ENCODE peak calls at places on chromosomes 3 and 15, in six cellular contexts. G is cardiac muscle cell; M is heart left ventricle; O is A673; K is CD4-positive, alpha-beta memory T cell; H is body of pancreas. T is an unnamed sample. For H3K36me3, H3K4me1 and H3K9me3, the result is how much of the 10 kb centered on the place peaks cover.

GRCh38 chr3:129032716-129033115 is 27.9 kb upstream of the GP9 start:
- DNase-seq in G (no peak), M (no peak), O (no peak), K (no peak), H (no peak), T (no peak)

GRCh38 chr15:75640483-75641175 is 605 bp upstream of the IMP3 start:
- DNase-seq in G (peak), M (peak), O (peak), K (peak), H (no peak), T (peak)

GRCh38 chr3:72255736-72256559 is 471.0 kb upstream of the PROK2 start:
- DNase-seq in G (peak), M (peak), O (peak), K (peak), H (peak), T (peak)

GRCh38 chr3:73868688-73869315 is 244.1 kb upstream of the PDZRN3 start:
- DNase-seq in G (peak), M (peak), O (peak), K (no peak), H (peak), T (no peak)

GRCh38 chr3:49283997-49284396 is 7.0 kb upstream of the C3orf62 start:
- DNase-seq in G (no peak), M (no peak), O (no peak), K (no peak), H (no peak), T (no peak)

GRCh38 chr3:124707667-124708066 is 22.6 kb upstream of the UMPS start:
- DNase-seq in G (peak), M (no peak), O (peak), K (no peak), H (no peak), T (no peak)

GRCh38 chr15:82966671-82967071 is 14.2 kb upstream of the HOMER2 start:
- DNase-seq in G (no peak), M (no peak), O (no peak), K (no peak), H (no peak), T (no peak)

GRCh38 chr3:182969277-182969676 is 11.1 kb downstream of the DCUN1D1 start:
- DNase-seq in G (peak), M (no peak), O (peak), K (no peak), H (no peak), T (no peak)

GRCh38 chr15:81981888-81982287 is 63.9 kb downstream of the MEX3B start:
- DNase-seq in G (no peak), M (no peak), O (no peak), K (no peak), H (no peak), T (no peak)

GRCh38 chr3:115706311-115706829 is 83.1 kb downstream of the GAP43 start:
- DNase-seq in G (no peak), M (no peak), O (no peak), K (no peak), H (no peak), T (no peak)

GRCh38 chr3:151969026-151969658 is 95.7 kb downstream of the SUCNR1 start:
- DNase-seq in G (no peak), M (no peak), O (peak), K (no peak), H (no peak), T (no peak)

GRCh38 chr15:67361100-67361499 is 106.5 kb downstream of the IQCH start:
- DNase-seq in G (no peak), M (no peak), O (peak), K (no peak), H (no peak), T (no peak)

GRCh38 chr3:190641564-190641963 is 127.7 kb downstream of the IL1RAP start:
- DNase-seq in G (no peak), M (no peak), O (no peak), K (no peak), H (no peak), T (no peak)

GRCh38 chr3:71226565-71227281 is 356.8 kb downstream of the FOXP1 start:
- DNase-seq in G (peak), M (peak), O (no peak), K (peak), H (no peak), T (peak)

GRCh38 chr3:7876741-7877297 is 624.8 kb upstream of the LMCD1 start:
- DNase-seq in G (peak), M (no peak), O (peak), K (peak), H (no peak), T (peak)

GRCh38 chr15:65361708-65362459 is 15.9 kb downstream of the IGDCC3 start:
- DNase-seq in G (no peak), M (no peak), O (no peak), K (no peak), H (no peak), T (no peak)

GRCh38 chr3:27589795-27590194 is 105.6 kb upstream of the SLC4A7 start:
- DNase-seq in G (peak), M (no peak), O (peak), K (no peak), H (no peak), T (no peak)

GRCh38 chr15:70863450-70864218 is 9.7 kb upstream of the LARP6 start:
- DNase-seq in G (peak), M (no peak), O (peak), K (no peak), H (no peak), T (no peak)

GRCh38 chr3:184380627-184381260 is 890 bp downstream of the CHRD start:
- DNase-seq in G (no peak), M (no peak), O (no peak), K (no peak), H (no peak), T (no peak)

GRCh38 chr3:10244004-10244403 is 4.3 kb upstream of the TATDN2 start:
- DNase-seq in G (peak), M (no peak), O (no peak), K (no peak), H (no peak), T (no peak)

GRCh38 chr3:45341876-45342275 is 46.5 kb upstream of the LARS2 start:
- DNase-seq in G (no peak), M (no peak), O (no peak), K (no peak), H (no peak), T (no peak)

GRCh38 chr15:74375303-74375693 is 7.9 kb upstream of the CYP11A1 start:
- DNase-seq in G (peak), M (peak), O (peak), K (peak), H (peak), T (peak)

GRCh38 chr15:49200347-49200746 is 30.3 kb downstream of the GALK2 start:
- DNase-seq in G (no peak), M (no peak), O (no peak), K (no peak), H (no peak), T (no peak)

GRCh38 chr3:52461874-52462273 is 6.5 kb downstream of the NISCH start:
- DNase-seq in G (no peak), M (no peak), O (no peak), K (no peak), H (no peak), T (no peak)

GRCh38 chr3:52458031-52458760 is 2.8 kb downstream of the NISCH start:
- DNase-seq in G (no peak), M (no peak), O (no peak), K (no peak), H (no peak), T (no peak)

GRCh38 chr3:52456800-52457183 is 1.4 kb downstream of the NISCH start:
- DNase-seq in G (no peak), M (no peak), O (no peak), K (no peak), H (no peak), T (no peak)

GRCh38 chr3:52456169-52456799 is 880 bp downstream of the NISCH start:
- DNase-seq in G (peak), M (peak), O (no peak), K (no peak), H (peak), T (no peak)

GRCh38 chr3:52458770-52459540 is 3.6 kb downstream of the NISCH start:
- DNase-seq in G (no peak), M (no peak), O (no peak), K (no peak), H (no peak), T (no peak)
- H3K36me3 ChIP-seq in G (half or more), M (half or more), O (under half), K (under half), H (under half), T (under half)

GRCh38 chr3:23823620-23824019 is 17.9 kb downstream of the UBE2E1 start:
- DNase-seq in G (no peak), M (no peak), O (no peak), K (no peak), H (no peak), T (no peak)
- H3K4me1 ChIP-seq in G (under half), M (half or more), O (under half), K (under half), H (under half), T (under half)

DNA sequence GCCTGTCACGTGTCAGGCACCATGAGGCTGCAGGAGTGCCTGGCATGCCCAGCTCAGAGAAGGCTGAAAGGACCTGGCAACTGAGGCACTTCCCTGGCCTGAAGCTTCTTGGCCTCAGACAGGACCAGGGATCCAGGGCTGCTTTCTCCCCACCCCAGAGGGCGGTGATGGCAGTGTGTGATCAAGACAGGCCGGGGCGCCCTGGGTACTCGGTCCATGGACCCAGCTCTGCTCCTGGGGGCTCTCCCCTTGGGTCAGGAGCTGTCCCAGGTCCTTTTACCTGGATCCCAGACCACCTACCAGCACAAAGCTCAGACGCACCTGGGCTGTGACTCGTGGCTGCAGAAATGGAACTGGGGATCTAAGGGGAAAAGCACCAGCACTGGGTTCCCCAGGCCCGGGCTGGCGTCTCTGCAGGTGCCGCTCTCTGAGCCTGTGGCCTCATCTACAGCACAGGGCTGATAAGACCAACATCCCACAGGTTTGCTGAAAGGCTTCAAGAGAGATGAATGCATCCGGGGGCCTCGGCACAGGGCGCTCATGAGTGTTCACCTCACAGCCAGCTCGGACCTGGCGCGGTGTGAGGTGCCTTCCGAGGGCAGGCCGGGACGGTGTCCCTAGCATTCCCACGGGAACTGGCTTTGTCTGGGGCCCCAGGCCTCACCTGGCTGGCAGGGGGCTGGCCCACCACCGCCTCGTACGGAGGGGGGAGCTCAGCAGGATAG is 133.8 kb downstream of the NSMCE3 start:
- DNase-seq in G (no peak), M (no peak), O (no peak), K (no peak), H (no peak), T (no peak)
- H3K9me3 ChIP-seq in G (under half), M (under half), O (under half), K (under half), H (under half), T (under half)

GRCh38 chr3:58151637-58152036 is 59.1 kb downstream of the DNASE1L3 start:
- DNase-seq in G (no peak), M (peak), O (no peak), K (no peak), H (peak), T (no peak)

GRCh38 chr3:58152225-58153015 is 58.4 kb downstream of the DNASE1L3 start:
- DNase-seq in G (no peak), M (no peak), O (no peak), K (no peak), H (no peak), T (no peak)

GRCh38 chr3:58148049-58148448 is 62.7 kb downstream of the DNASE1L3 start:
- DNase-seq in G (no peak), M (no peak), O (no peak), K (no peak), H (no peak), T (no peak)

GRCh38 chr3:58150800-58151199 is 60.0 kb downstream of the DNASE1L3 start:
- DNase-seq in G (no peak), M (no peak), O (no peak), K (no peak), H (no peak), T (no peak)

DNA sequence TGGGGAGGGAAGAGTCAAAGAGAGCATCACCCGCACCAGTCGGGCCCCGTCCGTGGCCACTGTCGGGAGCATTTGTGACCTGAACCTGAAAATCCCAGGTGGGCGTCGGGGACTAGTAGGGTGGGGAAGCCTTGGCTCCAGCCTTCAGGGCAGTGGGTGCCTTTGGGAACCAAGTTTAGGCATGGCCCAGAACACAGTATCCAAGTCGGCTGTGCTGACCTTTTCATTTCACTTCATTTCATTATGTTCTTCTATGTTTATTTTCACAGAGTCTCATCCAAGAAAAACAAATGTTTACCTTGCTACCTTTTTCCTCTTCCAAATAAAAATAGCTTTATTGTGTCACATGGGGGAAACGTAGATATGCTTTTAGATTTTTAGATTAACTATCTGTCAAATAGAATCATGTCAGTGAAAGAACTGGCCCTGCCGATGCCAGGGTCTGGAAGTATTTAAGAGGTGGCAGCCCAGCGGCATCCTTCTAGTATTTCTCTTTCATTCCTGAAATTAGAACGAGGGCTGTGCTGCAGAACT is 60.6 kb downstream of the DNASE1L3 start:
- DNase-seq in G (no peak), M (no peak), O (no peak), K (no peak), H (no peak), T (no peak)
- H3K36me3 ChIP-seq in G (under half), M (half or more), O (under half), K (under half), H (under half), T (under half)

DNA sequence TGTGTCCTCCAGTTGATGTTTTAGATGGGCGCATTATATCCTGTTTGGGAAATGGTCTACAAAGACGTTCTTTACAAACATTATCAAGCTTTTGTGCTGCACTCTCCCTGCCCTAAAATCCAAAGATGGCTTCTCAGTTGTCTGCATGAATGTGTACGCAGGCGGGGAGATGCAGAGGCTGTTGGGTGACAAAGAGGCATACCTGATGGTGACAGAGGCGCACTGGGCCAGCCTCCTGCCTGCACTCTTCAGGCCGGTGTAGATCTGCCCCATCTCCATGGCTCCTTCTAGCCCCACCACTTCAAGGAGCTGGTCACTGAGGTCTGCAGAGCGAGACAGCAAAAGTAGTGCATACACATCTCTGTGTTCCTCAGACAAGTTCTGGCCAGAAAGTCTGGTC is 55.8 kb upstream of the ETV5 start:
- DNase-seq in G (no peak), M (no peak), O (no peak), K (no peak), H (no peak), T (no peak)
- H3K4me1 ChIP-seq in G (under half), M (under half), O (under half), K (under half), H (under half), T (under half)

GRCh38 chr15:32838820-32839219 is 121.0 kb downstream of the GREM1 start:
- DNase-seq in G (peak), M (no peak), O (no peak), K (no peak), H (peak), T (no peak)
- H3K9me3 ChIP-seq in G (under half), M (under half), O (under half), K (under half), H (under half), T (under half)

GRCh38 chr3:3825025-3825424 is 25.8 kb downstream of the LRRN1 start:
- DNase-seq in G (no peak), M (no peak), O (no peak), K (no peak), H (no peak), T (no peak)
- H3K36me3 ChIP-seq in G (under half), M (under half), O (under half), K (under half), H (under half), T (under half)